ENCODE peak calls at places on chromosomes 12 and 14, in five cellular contexts. One of them, this sample, is unnamed.

GRCh38 chr12:118033902-118034301 is 17.4 kb downstream of the RFC5 start:
- DNase-seq in lower leg skin: no peak
- DNase-seq in T-helper 9 cell: no peak
- DNase-seq in stimulated activated CD8-positive, alpha-beta memory T cell treated with anti-CD3 and anti-CD28 coated beads, Interleukin-2, amount 100 ng/mL, for 48 hours: no peak
- DNase-seq in neural crest cell: no peak
- DNase-seq in this sample: no peak

GRCh38 chr12:50568338-50569155 is 63.8 kb downstream of the DIP2B start:
- DNase-seq in neural crest cell: no peak
- DNase-seq in stimulated activated CD8-positive, alpha-beta memory T cell treated with anti-CD3 and anti-CD28 coated beads, Interleukin-2, amount 100 ng/mL, for 48 hours: no peak
- DNase-seq in T-helper 9 cell: no peak
- DNase-seq in lower leg skin: no peak
- DNase-seq in this sample: no peak

GRCh38 chr14:77120771-77121743 is 20.5 kb downstream of the ZDHHC22 start:
- DNase-seq in lower leg skin: no peak
- DNase-seq in neural crest cell: no peak
- DNase-seq in T-helper 9 cell: peak; percentile 33
- DNase-seq in stimulated activated CD8-positive, alpha-beta memory T cell treated with anti-CD3 and anti-CD28 coated beads, Interleukin-2, amount 100 ng/mL, for 48 hours: no peak
- DNase-seq in this sample: no peak

GRCh38 chr14:34075826-34076225 is 125.0 kb upstream of the EGLN3 start:
- DNase-seq in lower leg skin: no peak
- DNase-seq in T-helper 9 cell: no peak
- DNase-seq in neural crest cell: no peak
- DNase-seq in stimulated activated CD8-positive, alpha-beta memory T cell treated with anti-CD3 and anti-CD28 coated beads, Interleukin-2, amount 100 ng/mL, for 48 hours: no peak
- DNase-seq in this sample: no peak

GRCh38 chr14:80291099-80291498 is 79.8 kb upstream of the DIO2 start:
- DNase-seq in neural crest cell: no peak
- DNase-seq in stimulated activated CD8-positive, alpha-beta memory T cell treated with anti-CD3 and anti-CD28 coated beads, Interleukin-2, amount 100 ng/mL, for 48 hours: no peak
- DNase-seq in lower leg skin: no peak
- DNase-seq in T-helper 9 cell: no peak
- DNase-seq in this sample: no peak

GRCh38 chr14:79712302-79712950 is 498.9 kb downstream of the DIO2 start:
- DNase-seq in T-helper 9 cell: no peak
- DNase-seq in neural crest cell: no peak
- DNase-seq in lower leg skin: no peak
- DNase-seq in stimulated activated CD8-positive, alpha-beta memory T cell treated with anti-CD3 and anti-CD28 coated beads, Interleukin-2, amount 100 ng/mL, for 48 hours: no peak
- DNase-seq in this sample: no peak

GRCh38 chr14:102094101-102094500 is 7.3 kb upstream of the HSP90AA1 start:
- DNase-seq in stimulated activated CD8-positive, alpha-beta memory T cell treated with anti-CD3 and anti-CD28 coated beads, Interleukin-2, amount 100 ng/mL, for 48 hours: no peak
- DNase-seq in lower leg skin: no peak
- DNase-seq in T-helper 9 cell: no peak
- DNase-seq in neural crest cell: no peak
- DNase-seq in this sample: no peak

GRCh38 chr12:94458882-94459772 is 540 bp downstream of the CEP83 start:
- DNase-seq in stimulated activated CD8-positive, alpha-beta memory T cell treated with anti-CD3 and anti-CD28 coated beads, Interleukin-2, amount 100 ng/mL, for 48 hours: no peak
- DNase-seq in neural crest cell: no peak
- DNase-seq in T-helper 9 cell: no peak
- DNase-seq in lower leg skin: no peak
- DNase-seq in this sample: peak; percentile 69

GRCh38 chr12:25187781-25188180 is 7.2 kb downstream of the DNAI7 start:
- DNase-seq in T-helper 9 cell: no peak
- DNase-seq in stimulated activated CD8-positive, alpha-beta memory T cell treated with anti-CD3 and anti-CD28 coated beads, Interleukin-2, amount 100 ng/mL, for 48 hours: no peak
- DNase-seq in neural crest cell: no peak
- DNase-seq in lower leg skin: no peak
- DNase-seq in this sample: no peak

GRCh38 chr12:39807043-39807442 is 187.4 kb upstream of the ABCD2 start:
- DNase-seq in lower leg skin: no peak
- DNase-seq in stimulated activated CD8-positive, alpha-beta memory T cell treated with anti-CD3 and anti-CD28 coated beads, Interleukin-2, amount 100 ng/mL, for 48 hours: no peak
- DNase-seq in T-helper 9 cell: no peak
- DNase-seq in neural crest cell: no peak
- DNase-seq in this sample: no peak

GRCh38 chr14:58107947-58108552 is 44.0 kb downstream of the ARMH4 start:
- DNase-seq in stimulated activated CD8-positive, alpha-beta memory T cell treated with anti-CD3 and anti-CD28 coated beads, Interleukin-2, amount 100 ng/mL, for 48 hours: no peak
- DNase-seq in neural crest cell: peak; percentile 40
- DNase-seq in lower leg skin: peak; percentile 22
- DNase-seq in T-helper 9 cell: peak; percentile 6
- DNase-seq in this sample: no peak

GRCh38 chr12:65010437-65010836 is 110.7 kb downstream of the WIF1 start:
- DNase-seq in T-helper 9 cell: no peak
- DNase-seq in lower leg skin: no peak
- DNase-seq in neural crest cell: no peak
- DNase-seq in stimulated activated CD8-positive, alpha-beta memory T cell treated with anti-CD3 and anti-CD28 coated beads, Interleukin-2, amount 100 ng/mL, for 48 hours: no peak
- DNase-seq in this sample: no peak

GRCh38 chr12:104888456-104888855 is 69.6 kb downstream of the SLC41A2 start:
- DNase-seq in lower leg skin: no peak
- DNase-seq in neural crest cell: no peak
- DNase-seq in stimulated activated CD8-positive, alpha-beta memory T cell treated with anti-CD3 and anti-CD28 coated beads, Interleukin-2, amount 100 ng/mL, for 48 hours: no peak
- DNase-seq in T-helper 9 cell: no peak
- DNase-seq in this sample: no peak